ENCODE peak calls at places on chromosomes 1 and 21, in four cellular contexts. J is right lobe of liver, Q is brain microvascular endothelial cell, W is fibroblast of lung. I is an unnamed sample.

GRCh38 chr1:83741348-83741747 is 257.6 kb downstream of the TTLL7 start:
- DNase-seq in W (no peak), Q (no peak), J (no peak), I (no peak)

GRCh38 chr21:44618504-44618903 is 6.6 kb downstream of the KRTAP10-8 start:
- DNase-seq in J (no peak), Q (peak; percentile 7), W (peak; percentile 2), I (no peak)

GRCh38 chr1:161068306-161069200 is 1.1 kb downstream of the ARHGAP30 start:
- DNase-seq in Q (no peak), J (peak; percentile 69), W (no peak), I (no peak)

GRCh38 chr1:66439028-66439427 is 94.9 kb upstream of the SGIP1 start:
- DNase-seq in W (no peak), Q (no peak), J (no peak), I (no peak)

GRCh38 chr1:226656601-226657277 is 82.3 kb downstream of the ITPKB start:
- DNase-seq in J (no peak), Q (no peak), W (peak; percentile 91), I (no peak)

GRCh38 chr1:54518489-54518888 is 29.5 kb upstream of the ACOT11 start:
- DNase-seq in Q (no peak), J (no peak), W (no peak), I (no peak)

GRCh38 chr1:8109226-8109625 is 83.1 kb upstream of the ERRFI1 start:
- DNase-seq in Q (no peak), W (peak; percentile 75), J (no peak), I (no peak)

GRCh38 chr1:155128755-155129473 is 1.2 kb downstream of the EFNA1 start:
- DNase-seq in W (no peak), J (peak; percentile 63), Q (no peak), I (no peak)

GRCh38 chr1:187725216-187725615 is 896.5 kb downstream of the PLA2G4A start:
- DNase-seq in J (no peak), W (no peak), Q (no peak), I (no peak)

GRCh38 chr1:21904725-21905520 is 32.2 kb downstream of the HSPG2 start:
- DNase-seq in J (no peak), W (peak; percentile 97), Q (peak; percentile 98), I (peak; percentile 90)

GRCh38 chr1:74681001-74681400 is 7.4 kb upstream of the ERICH3 start:
- DNase-seq in Q (no peak), W (no peak), J (no peak), I (no peak)

GRCh38 chr1:55053265-55053954 is 14.1 kb downstream of the PCSK9 start:
- DNase-seq in W (no peak), Q (no peak), J (peak; percentile 64), I (no peak)

GRCh38 chr1:204685236-204686006 is at the start of gene LRRN2:
- DNase-seq in J (peak; percentile 37), W (peak; percentile 30), Q (no peak), I (no peak)

GRCh38 chr1:112744019-112744578 is 29.0 kb upstream of the PPM1J start:
- DNase-seq in Q (peak; percentile 43), J (no peak), W (peak; percentile 61), I (no peak)

GRCh38 chr1:2950926-2951305 is 70.4 kb upstream of the ACTRT2 start:
- DNase-seq in W (no peak), J (peak; percentile 7), Q (no peak), I (no peak)

DNA sequence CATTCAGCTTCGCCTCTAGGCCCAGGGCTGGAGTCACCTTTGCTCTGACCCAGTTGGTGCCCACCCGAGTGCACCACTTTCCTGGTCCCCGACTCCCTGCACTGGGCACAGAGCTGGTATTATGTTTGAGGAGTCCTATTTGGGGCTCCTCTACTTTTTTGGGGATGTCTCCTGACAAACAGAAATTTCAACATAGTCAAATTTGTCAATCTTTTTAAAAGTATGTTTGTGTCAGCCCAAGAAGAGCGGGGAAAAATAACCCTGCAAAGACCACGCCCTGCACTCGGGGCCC is 11.6 kb downstream of the FAM229A start:
- DNase-seq in Q (no peak), J (no peak), W (no peak), I (no peak)
- H3K4me3 ChIP-seq in Q (peak overlapping the region; percentile 66), J (peak overlapping the region; percentile 74), W (no peak overlapping the region), I (no peak overlapping the region)

GRCh38 chr1:206583461-206584264 is 28.6 kb downstream of the EIF2D start:
- DNase-seq in Q (peak; percentile 68), W (peak; percentile 53), J (peak; percentile 71), I (no peak)
- H3K36me3 ChIP-seq in Q (no peaks in the 10 kb centered on the region), W (peaks cover 2% of the 10 kb centered on the region), J (peaks cover 4% of the 10 kb centered on the region), I (no peaks in the 10 kb centered on the region)

DNA sequence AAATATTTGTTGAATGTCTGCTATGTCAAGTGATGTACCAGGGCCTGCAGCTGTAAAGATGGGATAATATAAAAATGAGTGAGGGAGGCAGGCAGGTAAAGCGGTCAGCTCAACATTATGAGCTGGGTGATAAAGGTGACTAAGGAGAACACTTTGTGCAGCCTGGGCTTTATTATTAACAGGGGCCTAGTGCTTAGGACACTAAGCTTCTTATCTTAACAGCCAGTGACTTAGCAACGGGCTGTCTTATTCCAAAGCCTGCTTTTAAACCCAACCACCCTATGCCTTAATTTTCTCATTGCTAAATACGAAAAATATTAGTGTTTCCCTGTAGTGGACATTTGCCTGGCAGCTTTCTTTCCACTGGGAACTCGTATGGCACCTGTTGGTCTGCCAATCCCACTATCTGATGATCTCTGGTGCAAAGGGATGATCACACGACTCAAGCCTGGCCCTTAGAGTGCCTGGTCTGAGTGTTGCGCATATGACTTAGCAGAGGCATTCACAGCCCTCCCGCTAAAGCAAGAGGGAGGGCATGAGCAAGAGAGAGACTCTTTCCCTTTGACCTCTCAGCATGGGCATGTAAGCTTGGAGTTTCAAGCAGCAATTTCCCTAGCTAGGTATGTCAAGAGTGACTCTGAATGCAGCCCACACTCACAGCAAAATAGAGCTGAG is 98.6 kb upstream of the PAPPA2 start:
- DNase-seq in Q (no peak), J (no peak), W (no peak), I (no peak)
- TF ChIP-seq CTCF in Q (no peak), J (no peak), W (no peak), I (no peak)

GRCh38 chr1:234530641-234531040 is 51.7 kb upstream of the TARBP1 start:
- DNase-seq in J (no peak), Q (no peak), W (no peak), I (no peak)

GRCh38 chr1:234533034-234533571 is 54.1 kb upstream of the TARBP1 start:
- DNase-seq in Q (peak; percentile 87), J (no peak), W (peak; percentile 98), I (peak; percentile 77)

GRCh38 chr1:234532511-234532922 is 53.5 kb upstream of the TARBP1 start:
- DNase-seq in W (no peak), Q (no peak), J (peak; percentile 59), I (no peak)

GRCh38 chr1:234529661-234530237 is 50.8 kb upstream of the TARBP1 start:
- DNase-seq in W (peak; percentile 74), Q (no peak), J (no peak), I (no peak)

GRCh38 chr1:234531181-234532132 is 52.5 kb upstream of the TARBP1 start:
- DNase-seq in W (peak; percentile 89), Q (peak; percentile 65), J (no peak), I (no peak)
- H3K4me3 ChIP-seq in W (no peak overlapping the region), Q (no peak overlapping the region), J (no peak overlapping the region), I (no peak overlapping the region)